ENCODE peak calls at places on chromosomes 16 and 17, in nine cellular contexts. One of them, this sample, is unnamed.
A peak's percentile ranks its signal among the peaks of the same experiment; 100 is the strongest.

GRCh38 chr17:1907216-1907631 is 77.4 kb downstream of the RPA1 start:
- DNase-seq in activated CD8-positive, alpha-beta T cell treated with anti-CD3 and anti-CD28 coated beads for 36 hours: no peak
- DNase-seq in mucosa of descending colon: no peak
- DNase-seq in hypothalamus: no peak
- DNase-seq in testis: no peak
- DNase-seq in heart left ventricle: no peak
- DNase-seq in A549: no peak
- DNase-seq in body of pancreas: peak; percentile 26
- DNase-seq in NCI-H2081: no peak
- DNase-seq in this sample: no peak

GRCh38 chr16:35733971-35734702 is 2274.7 kb downstream of the TP53TG3F start:
- DNase-seq in A549: no peak
- DNase-seq in testis: no peak
- DNase-seq in NCI-H2081: no peak
- DNase-seq in mucosa of descending colon: no peak
- DNase-seq in hypothalamus: no peak
- DNase-seq in body of pancreas: no peak
- DNase-seq in activated CD8-positive, alpha-beta T cell treated with anti-CD3 and anti-CD28 coated beads for 36 hours: no peak
- DNase-seq in heart left ventricle: no peak
- DNase-seq in this sample: no peak

GRCh38 chr16:53502331-53503269 is at the start of gene AKTIP:
- DNase-seq in heart left ventricle: no peak
- DNase-seq in hypothalamus: peak; percentile 74
- DNase-seq in A549: no peak
- DNase-seq in testis: peak; percentile 83
- DNase-seq in body of pancreas: peak; percentile 85
- DNase-seq in mucosa of descending colon: peak; percentile 75
- DNase-seq in activated CD8-positive, alpha-beta T cell treated with anti-CD3 and anti-CD28 coated beads for 36 hours: peak; percentile 76
- DNase-seq in NCI-H2081: peak; percentile 61
- DNase-seq in this sample: peak; percentile 25

GRCh38 chr17:79155701-79156100 is 81.1 kb downstream of the ENGASE start:
- DNase-seq in testis: no peak
- DNase-seq in mucosa of descending colon: no peak
- DNase-seq in NCI-H2081: no peak
- DNase-seq in heart left ventricle: no peak
- DNase-seq in body of pancreas: no peak
- DNase-seq in activated CD8-positive, alpha-beta T cell treated with anti-CD3 and anti-CD28 coated beads for 36 hours: no peak
- DNase-seq in hypothalamus: no peak
- DNase-seq in A549: no peak
- DNase-seq in this sample: no peak

GRCh38 chr16:66446737-66447136 is 19.6 kb downstream of the BEAN1 start:
- DNase-seq in mucosa of descending colon: no peak
- DNase-seq in body of pancreas: no peak
- DNase-seq in A549: no peak
- DNase-seq in heart left ventricle: no peak
- DNase-seq in NCI-H2081: no peak
- DNase-seq in hypothalamus: no peak
- DNase-seq in activated CD8-positive, alpha-beta T cell treated with anti-CD3 and anti-CD28 coated beads for 36 hours: no peak
- DNase-seq in testis: no peak
- DNase-seq in this sample: no peak

GRCh38 chr16:66510298-66510697 is 39.6 kb downstream of the TK2 start:
- DNase-seq in mucosa of descending colon: peak; percentile 16
- DNase-seq in heart left ventricle: no peak
- DNase-seq in hypothalamus: no peak
- DNase-seq in activated CD8-positive, alpha-beta T cell treated with anti-CD3 and anti-CD28 coated beads for 36 hours: no peak
- DNase-seq in testis: no peak
- DNase-seq in NCI-H2081: no peak
- DNase-seq in A549: no peak
- DNase-seq in body of pancreas: peak; percentile 91
- DNase-seq in this sample: no peak

GRCh38 chr17:45755050-45755449 is 29.1 kb upstream of the CRHR1 start:
- DNase-seq in testis: no peak
- DNase-seq in body of pancreas: no peak
- DNase-seq in hypothalamus: no peak
- DNase-seq in NCI-H2081: no peak
- DNase-seq in mucosa of descending colon: no peak
- DNase-seq in activated CD8-positive, alpha-beta T cell treated with anti-CD3 and anti-CD28 coated beads for 36 hours: no peak
- DNase-seq in heart left ventricle: no peak
- DNase-seq in A549: no peak
- DNase-seq in this sample: no peak

GRCh38 chr17:42097691-42098661 is at the start of gene ZNF385C:
- DNase-seq in mucosa of descending colon: no peak
- DNase-seq in hypothalamus: no peak
- DNase-seq in NCI-H2081: no peak
- DNase-seq in body of pancreas: peak; percentile 56
- DNase-seq in testis: no peak
- DNase-seq in heart left ventricle: peak; percentile 56
- DNase-seq in activated CD8-positive, alpha-beta T cell treated with anti-CD3 and anti-CD28 coated beads for 36 hours: peak; percentile 50
- DNase-seq in A549: no peak
- DNase-seq in this sample: no peak

GRCh38 chr17:9199474-9200196 is 178.3 kb downstream of the NTN1 start:
- DNase-seq in mucosa of descending colon: peak; percentile 8
- DNase-seq in NCI-H2081: no peak
- DNase-seq in body of pancreas: no peak
- DNase-seq in hypothalamus: no peak
- DNase-seq in A549: no peak
- DNase-seq in activated CD8-positive, alpha-beta T cell treated with anti-CD3 and anti-CD28 coated beads for 36 hours: peak; percentile 3
- DNase-seq in testis: no peak
- DNase-seq in heart left ventricle: no peak
- DNase-seq in this sample: no peak

GRCh38 chr16:35176449-35176848 is 1717.0 kb downstream of the TP53TG3F start:
- DNase-seq in testis: no peak
- DNase-seq in hypothalamus: no peak
- DNase-seq in body of pancreas: no peak
- DNase-seq in activated CD8-positive, alpha-beta T cell treated with anti-CD3 and anti-CD28 coated beads for 36 hours: no peak
- DNase-seq in A549: no peak
- DNase-seq in NCI-H2081: no peak
- DNase-seq in heart left ventricle: no peak
- DNase-seq in mucosa of descending colon: no peak
- DNase-seq in this sample: no peak

GRCh38 chr17:47995241-47995935 is 24.5 kb downstream of the CDK5RAP3 start:
- DNase-seq in activated CD8-positive, alpha-beta T cell treated with anti-CD3 and anti-CD28 coated beads for 36 hours: no peak
- DNase-seq in heart left ventricle: no peak
- DNase-seq in mucosa of descending colon: no peak
- DNase-seq in NCI-H2081: no peak
- DNase-seq in body of pancreas: peak; percentile 90
- DNase-seq in hypothalamus: no peak
- DNase-seq in testis: no peak
- DNase-seq in A549: no peak
- DNase-seq in this sample: no peak

GRCh38 chr17:76014100-76014924 is 12.8 kb downstream of the EVPL start:
- DNase-seq in mucosa of descending colon: peak; percentile 81
- DNase-seq in body of pancreas: peak; percentile 87
- DNase-seq in testis: peak; percentile 85
- DNase-seq in activated CD8-positive, alpha-beta T cell treated with anti-CD3 and anti-CD28 coated beads for 36 hours: peak; percentile 88
- DNase-seq in heart left ventricle: peak; percentile 86
- DNase-seq in hypothalamus: peak; percentile 29
- DNase-seq in NCI-H2081: peak; percentile 90
- DNase-seq in A549: peak; percentile 76
- DNase-seq in this sample: peak; percentile 64

GRCh38 chr17:58315750-58316149 is 12.8 kb downstream of the TSPOAP1 start:
- DNase-seq in A549: no peak
- DNase-seq in NCI-H2081: no peak
- DNase-seq in heart left ventricle: no peak
- DNase-seq in mucosa of descending colon: no peak
- DNase-seq in testis: no peak
- DNase-seq in body of pancreas: no peak
- DNase-seq in activated CD8-positive, alpha-beta T cell treated with anti-CD3 and anti-CD28 coated beads for 36 hours: no peak
- DNase-seq in hypothalamus: no peak
- DNase-seq in this sample: no peak

GRCh38 chr16:88282221-88283041 is 100.3 kb upstream of the ZNF469 start:
- DNase-seq in testis: no peak
- DNase-seq in body of pancreas: no peak
- DNase-seq in heart left ventricle: peak; percentile 36
- DNase-seq in NCI-H2081: no peak
- DNase-seq in mucosa of descending colon: no peak
- DNase-seq in activated CD8-positive, alpha-beta T cell treated with anti-CD3 and anti-CD28 coated beads for 36 hours: no peak
- DNase-seq in hypothalamus: no peak
- DNase-seq in A549: peak; percentile 22
- DNase-seq in this sample: no peak

GRCh38 chr17:10574324-10574723 is 24.9 kb upstream of the MYH2 start:
- DNase-seq in body of pancreas: no peak
- DNase-seq in activated CD8-positive, alpha-beta T cell treated with anti-CD3 and anti-CD28 coated beads for 36 hours: no peak
- DNase-seq in A549: no peak
- DNase-seq in heart left ventricle: no peak
- DNase-seq in mucosa of descending colon: no peak
- DNase-seq in hypothalamus: no peak
- DNase-seq in NCI-H2081: no peak
- DNase-seq in testis: no peak
- DNase-seq in this sample: no peak

GRCh38 chr16:12009462-12009861 is 32.9 kb downstream of the SNX29 start:
- DNase-seq in hypothalamus: no peak
- DNase-seq in body of pancreas: no peak
- DNase-seq in A549: no peak
- DNase-seq in mucosa of descending colon: no peak
- DNase-seq in activated CD8-positive, alpha-beta T cell treated with anti-CD3 and anti-CD28 coated beads for 36 hours: no peak
- DNase-seq in NCI-H2081: no peak
- DNase-seq in testis: no peak
- DNase-seq in heart left ventricle: no peak
- DNase-seq in this sample: no peak

GRCh38 chr17:6269474-6269873 is 165.4 kb downstream of the AIPL1 start:
- DNase-seq in NCI-H2081: no peak
- DNase-seq in activated CD8-positive, alpha-beta T cell treated with anti-CD3 and anti-CD28 coated beads for 36 hours: peak; percentile 51
- DNase-seq in heart left ventricle: no peak
- DNase-seq in body of pancreas: peak; percentile 14
- DNase-seq in testis: peak; percentile 52
- DNase-seq in mucosa of descending colon: peak; percentile 51
- DNase-seq in hypothalamus: no peak
- DNase-seq in A549: peak; percentile 47
- DNase-seq in this sample: no peak

GRCh38 chr16:58127033-58127556 is 2.1 kb downstream of the CFAP20 start:
- DNase-seq in activated CD8-positive, alpha-beta T cell treated with anti-CD3 and anti-CD28 coated beads for 36 hours: peak; percentile 53
- DNase-seq in hypothalamus: no peak
- DNase-seq in A549: peak; percentile 65
- DNase-seq in body of pancreas: peak; percentile 39
- DNase-seq in NCI-H2081: peak; percentile 44
- DNase-seq in mucosa of descending colon: no peak
- DNase-seq in heart left ventricle: no peak
- DNase-seq in testis: peak; percentile 63
- DNase-seq in this sample: no peak

GRCh38 chr17:16171613-16172012 is 43.7 kb downstream of the NCOR1 start:
- DNase-seq in A549: peak; percentile 57
- DNase-seq in body of pancreas: peak; percentile 57
- DNase-seq in testis: no peak
- DNase-seq in mucosa of descending colon: no peak
- DNase-seq in hypothalamus: no peak
- DNase-seq in NCI-H2081: no peak
- DNase-seq in heart left ventricle: no peak
- DNase-seq in activated CD8-positive, alpha-beta T cell treated with anti-CD3 and anti-CD28 coated beads for 36 hours: no peak
- DNase-seq in this sample: no peak

GRCh38 chr16:27690604-27691003 is 140.7 kb downstream of the KATNIP start:
- DNase-seq in mucosa of descending colon: peak; percentile 61
- DNase-seq in testis: no peak
- DNase-seq in heart left ventricle: no peak
- DNase-seq in A549: peak; percentile 31
- DNase-seq in hypothalamus: peak; percentile 14
- DNase-seq in body of pancreas: peak; percentile 15
- DNase-seq in activated CD8-positive, alpha-beta T cell treated with anti-CD3 and anti-CD28 coated beads for 36 hours: peak; percentile 16
- DNase-seq in NCI-H2081: no peak
- DNase-seq in this sample: peak; percentile 14

GRCh38 chr17:34252138-34252889 is 2.8 kb upstream of the CCL2 start:
- DNase-seq in hypothalamus: peak; percentile 76
- DNase-seq in A549: peak; percentile 84
- DNase-seq in heart left ventricle: peak; percentile 96
- DNase-seq in activated CD8-positive, alpha-beta T cell treated with anti-CD3 and anti-CD28 coated beads for 36 hours: no peak
- DNase-seq in NCI-H2081: no peak
- DNase-seq in mucosa of descending colon: peak; percentile 78
- DNase-seq in body of pancreas: peak; percentile 89
- DNase-seq in testis: peak; percentile 94
- DNase-seq in this sample: peak; percentile 91

GRCh38 chr16:85607331-85607765 is 5.8 kb upstream of the GSE1 start:
- DNase-seq in body of pancreas: peak; percentile 32
- DNase-seq in hypothalamus: no peak
- DNase-seq in mucosa of descending colon: peak; percentile 67
- DNase-seq in A549: no peak
- DNase-seq in testis: no peak
- DNase-seq in NCI-H2081: peak; percentile 33
- DNase-seq in heart left ventricle: no peak
- DNase-seq in activated CD8-positive, alpha-beta T cell treated with anti-CD3 and anti-CD28 coated beads for 36 hours: peak; percentile 31
- DNase-seq in this sample: no peak

GRCh38 chr16:57590654-57591085 is 37.8 kb upstream of the ADGRG1 start:
- DNase-seq in activated CD8-positive, alpha-beta T cell treated with anti-CD3 and anti-CD28 coated beads for 36 hours: no peak
- DNase-seq in A549: peak; percentile 44
- DNase-seq in mucosa of descending colon: no peak
- DNase-seq in body of pancreas: no peak
- DNase-seq in heart left ventricle: no peak
- DNase-seq in testis: no peak
- DNase-seq in NCI-H2081: no peak
- DNase-seq in hypothalamus: no peak
- DNase-seq in this sample: peak; percentile 9

GRCh38 chr17:74011963-74012362 is 191.5 kb upstream of the RPL38 start:
- DNase-seq in mucosa of descending colon: no peak
- DNase-seq in A549: no peak
- DNase-seq in NCI-H2081: peak; percentile 88
- DNase-seq in testis: no peak
- DNase-seq in body of pancreas: no peak
- DNase-seq in heart left ventricle: no peak
- DNase-seq in hypothalamus: no peak
- DNase-seq in activated CD8-positive, alpha-beta T cell treated with anti-CD3 and anti-CD28 coated beads for 36 hours: no peak
- DNase-seq in this sample: no peak

GRCh38 chr16:19348578-19349315 is 63.2 kb downstream of the CLEC19A start:
- DNase-seq in NCI-H2081: no peak
- DNase-seq in activated CD8-positive, alpha-beta T cell treated with anti-CD3 and anti-CD28 coated beads for 36 hours: no peak
- DNase-seq in testis: no peak
- DNase-seq in mucosa of descending colon: no peak
- DNase-seq in body of pancreas: no peak
- DNase-seq in A549: no peak
- DNase-seq in heart left ventricle: no peak
- DNase-seq in hypothalamus: no peak
- DNase-seq in this sample: no peak

GRCh38 chr17:76382803-76383644 is 1.4 kb upstream of the SPHK1 start:
- DNase-seq in mucosa of descending colon: peak; percentile 77
- DNase-seq in A549: peak; percentile 75
- DNase-seq in NCI-H2081: no peak
- DNase-seq in heart left ventricle: peak; percentile 81
- DNase-seq in body of pancreas: peak; percentile 44
- DNase-seq in hypothalamus: no peak
- DNase-seq in activated CD8-positive, alpha-beta T cell treated with anti-CD3 and anti-CD28 coated beads for 36 hours: peak; percentile 86
- DNase-seq in testis: no peak
- DNase-seq in this sample: no peak

This sample was measured in mucosa of gallbladder.